ENCODE peak calls at places on chromosomes 11 and 22, in six cellular contexts. D is B cell; N is NCI-H460; O is lower lobe of right lung; H is stimulated activated CD8-positive, alpha-beta memory T cell treated with anti-CD3 and anti-CD28 coated beads, Interleukin-7, amount 100 ng/mL, for 48 hours; T is BJ. F is an unnamed sample.

GRCh38 chr11:112344040-112344413 is 83.4 kb upstream of the PLET1 start:
- DNase-seq in D (no peak), N (no peak), O (no peak), H (no peak), T (no peak), F (no peak)

GRCh38 chr11:115552773-115553438 is 48.7 kb upstream of the CADM1 start:
- DNase-seq in D (no peak), N (no peak), O (no peak), H (no peak), T (no peak), F (no peak)

GRCh38 chr22:17974703-17975372 is 49.5 kb downstream of the MICAL3 start:
- DNase-seq in D (no peak), N (no peak), O (no peak), H (peak), T (no peak), F (no peak)

GRCh38 chr11:19252394-19253148 is 11.8 kb upstream of the E2F8 start:
- DNase-seq in D (no peak), N (no peak), O (no peak), H (no peak), T (no peak), F (no peak)

GRCh38 chr22:37337204-37337943 is 55.1 kb downstream of the CYTH4 start:
- DNase-seq in D (no peak), N (no peak), O (no peak), H (no peak), T (no peak), F (no peak)

GRCh38 chr11:134657631-134658030 is 245.6 kb upstream of the B3GAT1 start:
- DNase-seq in D (no peak), N (no peak), O (no peak), H (no peak), T (no peak), F (no peak)

GRCh38 chr11:128687321-128687720 is 6.6 kb upstream of the FLI1 start:
- DNase-seq in D (no peak), N (no peak), O (peak), H (no peak), T (no peak), F (no peak)

GRCh38 chr11:115503083-115503885 is 931 bp downstream of the CADM1 start:
- DNase-seq in D (peak), N (peak), O (peak), H (no peak), T (peak), F (peak)

GRCh38 chr11:58060939-58061672 is 30.4 kb downstream of the OR6Q1 start:
- DNase-seq in D (no peak), N (no peak), O (no peak), H (no peak), T (no peak), F (no peak)

GRCh38 chr22:22945195-22945594 is 57.6 kb downstream of the IGLL5 start:
- DNase-seq in D (no peak), N (no peak), O (no peak), H (no peak), T (no peak), F (no peak)

GRCh38 chr11:102309621-102310541 is 7.4 kb upstream of the BIRC3 start:
- DNase-seq in D (no peak), N (no peak), O (no peak), H (no peak), T (no peak), F (no peak)

GRCh38 chr11:62125316-62125715 is 1.5 kb downstream of the INCENP start:
- DNase-seq in D (no peak), N (no peak), O (no peak), H (no peak), T (no peak), F (peak)

GRCh38 chr11:6079463-6079862 is 28.0 kb upstream of the OR56B4 start:
- DNase-seq in D (no peak), N (no peak), O (no peak), H (no peak), T (no peak), F (no peak)

GRCh38 chr11:104661481-104661880 is 236.8 kb downstream of the CASP12 start:
- DNase-seq in D (no peak), N (no peak), O (no peak), H (no peak), T (no peak), F (no peak)

GRCh38 chr11:69362315-69362714 is 68.4 kb downstream of the MYEOV start:
- DNase-seq in D (no peak), N (no peak), O (no peak), H (no peak), T (no peak), F (peak)

F was measured in chondrocyte.